ENCODE peak calls at places on chromosome 17, in nine cellular contexts. E, Y, U, D, I, Q, C, S and T are unnamed samples.

GRCh38 chr17:81731271-81731670 is 19.2 kb downstream of the SLC25A10 start:
- DNase-seq in E (no peak), Y (peak; percentile 67), U (no peak), D (no peak), I (no peak), Q (peak; percentile 49), C (peak; percentile 29), S (no peak), T (no peak)

GRCh38 chr17:74467221-74467951 is 952 bp downstream of the CD300A start:
- DNase-seq in E (no peak), Y (no peak), U (no peak), D (no peak), I (no peak), Q (no peak), C (no peak), S (no peak), T (no peak)

GRCh38 chr17:14201595-14201994 is 35.1 kb downstream of the CDRT15 start:
- DNase-seq in E (no peak), Y (no peak), U (no peak), D (no peak), I (no peak), Q (no peak), C (no peak), S (no peak), T (no peak)

GRCh38 chr17:16486373-16487250 is 5.4 kb downstream of the LRRC75A start:
- DNase-seq in E (no peak), Y (no peak), U (peak; percentile 41), D (peak; percentile 73), I (peak; percentile 66), Q (peak; percentile 44), C (peak; percentile 12), S (peak; percentile 97), T (no peak)

GRCh38 chr17:44069974-44070454 is 521 bp upstream of the G6PC3 start:
- DNase-seq in E (no peak), Y (peak; percentile 69), U (no peak), D (no peak), I (no peak), Q (no peak), C (no peak), S (peak; percentile 24), T (no peak)

GRCh38 chr17:61452301-61453290 is at the start of gene TBX4:
- DNase-seq in E (no peak), Y (peak; percentile 87), U (no peak), D (no peak), I (no peak), Q (no peak), C (no peak), S (no peak), T (no peak)

GRCh38 chr17:55612691-55613141 is 101.5 kb upstream of the SMIM36 start:
- DNase-seq in E (no peak), Y (no peak), U (no peak), D (no peak), I (peak; percentile 73), Q (peak; percentile 17), C (peak; percentile 61), S (no peak), T (no peak)

GRCh38 chr17:16199093-16199492 is 16.2 kb downstream of the NCOR1 start:
- DNase-seq in E (no peak), Y (no peak), U (no peak), D (peak; percentile 11), I (no peak), Q (peak; percentile 4), C (no peak), S (no peak), T (no peak)

GRCh38 chr17:38584350-38584925 is 21.3 kb downstream of the SRCIN1 start:
- DNase-seq in E (peak; percentile 38), Y (peak; percentile 87), U (peak; percentile 69), D (peak; percentile 28), I (peak; percentile 52), Q (peak; percentile 33), C (peak; percentile 29), S (peak; percentile 93), T (no peak)

GRCh38 chr17:32783602-32784001 is 93.3 kb downstream of the MYO1D start:
- DNase-seq in E (no peak), Y (no peak), U (peak; percentile 67), D (no peak), I (no peak), Q (peak; percentile 66), C (peak; percentile 49), S (peak; percentile 83), T (no peak)

GRCh38 chr17:58595194-58595792 is 80.9 kb upstream of the MTMR4 start:
- DNase-seq in E (no peak), Y (no peak), U (no peak), D (no peak), I (no peak), Q (no peak), C (no peak), S (no peak), T (no peak)

GRCh38 chr17:47225436-47225858 is 16.3 kb downstream of the MYL4 start:
- DNase-seq in E (no peak), Y (no peak), U (no peak), D (peak; percentile 93), I (peak; percentile 86), Q (peak; percentile 96), C (peak; percentile 77), S (no peak), T (peak; percentile 24)

GRCh38 chr17:51013322-51013721 is 107.3 kb downstream of the SPAG9 start:
- DNase-seq in E (no peak), Y (no peak), U (no peak), D (no peak), I (no peak), Q (no peak), C (no peak), S (no peak), T (no peak)

GRCh38 chr17:75551276-75551675 is 25.8 kb downstream of the LLGL2 start:
- DNase-seq in E (no peak), Y (peak; percentile 84), U (no peak), D (no peak), I (no peak), Q (no peak), C (no peak), S (no peak), T (no peak)

GRCh38 chr17:64148699-64149098 is 18.8 kb upstream of the ERN1 start:
- DNase-seq in E (no peak), Y (no peak), U (no peak), D (no peak), I (no peak), Q (no peak), C (no peak), S (no peak), T (no peak)

GRCh38 chr17:40615295-40615988 is 32.2 kb downstream of the SMARCE1 start:
- DNase-seq in E (no peak), Y (peak; percentile 90), U (peak; percentile 66), D (no peak), I (peak; percentile 60), Q (peak; percentile 47), C (peak; percentile 13), S (peak; percentile 77), T (no peak)

GRCh38 chr17:6361733-6362132 is 73.2 kb downstream of the AIPL1 start:
- DNase-seq in E (no peak), Y (peak; percentile 54), U (peak; percentile 38), D (no peak), I (no peak), Q (no peak), C (no peak), S (no peak), T (no peak)